ENCODE peak calls at places on chromosomes 1 and 21, in four cellular contexts. One of them, this sample, is unnamed.

GRCh38 chr1:115330480-115331013 is 7.5 kb downstream of the NGF start:
- DNase-seq in HL-60: no peak
- DNase-seq in pons: no peak
- DNase-seq in aorta: no peak
- DNase-seq in this sample: no peak

GRCh38 chr1:189237008-189237407 is 1240.7 kb downstream of the BRINP3 start:
- DNase-seq in HL-60: no peak
- DNase-seq in pons: no peak
- DNase-seq in aorta: no peak
- DNase-seq in this sample: peak

GRCh38 chr1:173329747-173330146 is 122.6 kb upstream of the TNFSF4 start:
- DNase-seq in HL-60: no peak
- DNase-seq in pons: no peak
- DNase-seq in aorta: no peak
- DNase-seq in this sample: no peak

GRCh38 chr1:201383647-201384405 is 6.3 kb upstream of the TNNT2 start:
- DNase-seq in HL-60: no peak
- DNase-seq in pons: no peak
- DNase-seq in aorta: no peak
- DNase-seq in this sample: no peak

GRCh38 chr1:53369034-53369750 is 41.3 kb upstream of the LRP8 start:
- DNase-seq in HL-60: no peak
- DNase-seq in pons: no peak
- DNase-seq in aorta: peak
- DNase-seq in this sample: peak

GRCh38 chr1:183027791-183028190 is 4.6 kb downstream of the LAMC1 start:
- DNase-seq in HL-60: no peak
- DNase-seq in pons: no peak
- DNase-seq in aorta: no peak
- DNase-seq in this sample: peak

GRCh38 chr1:31382379-31382989 is 9.6 kb upstream of the FABP3 start:
- DNase-seq in HL-60: no peak
- DNase-seq in pons: no peak
- DNase-seq in aorta: no peak
- DNase-seq in this sample: no peak

GRCh38 chr21:38766987-38767722 is 38.6 kb upstream of the ETS2 start:
- DNase-seq in HL-60: peak
- DNase-seq in pons: no peak
- DNase-seq in aorta: no peak
- DNase-seq in this sample: no peak

GRCh38 chr21:41396452-41397107 is 29.5 kb upstream of the MX1 start:
- DNase-seq in HL-60: peak
- DNase-seq in pons: peak
- DNase-seq in aorta: peak
- DNase-seq in this sample: peak

GRCh38 chr1:34929497-34929852 is at the start of gene DLGAP3:
- DNase-seq in HL-60: no peak
- DNase-seq in pons: no peak
- DNase-seq in aorta: no peak
- DNase-seq in this sample: peak

GRCh38 chr1:95126366-95126765 is 9.2 kb downstream of the TLCD4 start:
- DNase-seq in HL-60: no peak
- DNase-seq in pons: no peak
- DNase-seq in aorta: no peak
- DNase-seq in this sample: no peak

GRCh38 chr1:47809301-47810084 is 187.7 kb downstream of the TRABD2B start:
- DNase-seq in HL-60: no peak
- DNase-seq in pons: no peak
- DNase-seq in aorta: no peak
- DNase-seq in this sample: peak

GRCh38 chr1:51445346-51446090 is 73.5 kb downstream of the EPS15 start:
- DNase-seq in HL-60: no peak
- DNase-seq in pons: no peak
- DNase-seq in aorta: no peak
- DNase-seq in this sample: no peak